ENCODE peak calls at places on chromosomes 2 and 18, in four cellular contexts. W, S, E and N are unnamed samples.

GRCh38 chr2:98656800-98657199 is 48.4 kb downstream of the UNC50 start:
- DNase-seq in S (no peak), E (no peak), W (no peak), N (no peak)

GRCh38 chr2:85011747-85012146 is 40.8 kb downstream of the KCMF1 start:
- DNase-seq in E (no peak), W (peak), S (peak), N (no peak)

GRCh38 chr2:215874418-215874817 is 138.9 kb downstream of the MREG start:
- DNase-seq in S (no peak), E (no peak), W (no peak), N (no peak)

GRCh38 chr2:3480352-3481010 is 38.9 kb downstream of the ADI1 start:
- DNase-seq in W (peak), E (no peak), S (no peak), N (no peak)

GRCh38 chr2:187912956-187913355 is 358.7 kb upstream of the TFPI start:
- DNase-seq in E (no peak), S (no peak), W (no peak), N (no peak)

GRCh38 chr18:11747731-11748130 is 58.7 kb downstream of the GNAL start:
- DNase-seq in W (no peak), E (no peak), S (peak), N (no peak)

GRCh38 chr2:20381457-20381856 is 30.8 kb upstream of the PUM2 start:
- DNase-seq in E (no peak), S (peak), W (peak), N (no peak)

GRCh38 chr2:134453973-134454372 is 200.1 kb downstream of the MGAT5 start:
- DNase-seq in S (no peak), W (no peak), E (no peak), N (no peak)

GRCh38 chr2:160278889-160279196 is 78.8 kb upstream of the ITGB6 start:
- DNase-seq in S (peak), E (no peak), W (peak), N (no peak)

GRCh38 chr18:77088977-77089795 is 43.4 kb downstream of the MBP start:
- DNase-seq in S (no peak), E (no peak), W (no peak), N (peak)

GRCh38 chr2:5664197-5664728 is 27.9 kb upstream of the SOX11 start:
- DNase-seq in E (no peak), W (no peak), S (no peak), N (no peak)

GRCh38 chr2:55133467-55134315 is 83.4 kb upstream of the RTN4 start:
- DNase-seq in S (no peak), W (peak), E (peak), N (no peak)

GRCh38 chr2:217820904-217821303 is 181.9 kb downstream of the TNS1 start:
- DNase-seq in S (no peak), W (no peak), E (no peak), N (no peak)

GRCh38 chr2:144983107-144983506 is 463.2 kb upstream of the ZEB2 start:
- DNase-seq in S (no peak), E (no peak), W (no peak), N (no peak)

DNA sequence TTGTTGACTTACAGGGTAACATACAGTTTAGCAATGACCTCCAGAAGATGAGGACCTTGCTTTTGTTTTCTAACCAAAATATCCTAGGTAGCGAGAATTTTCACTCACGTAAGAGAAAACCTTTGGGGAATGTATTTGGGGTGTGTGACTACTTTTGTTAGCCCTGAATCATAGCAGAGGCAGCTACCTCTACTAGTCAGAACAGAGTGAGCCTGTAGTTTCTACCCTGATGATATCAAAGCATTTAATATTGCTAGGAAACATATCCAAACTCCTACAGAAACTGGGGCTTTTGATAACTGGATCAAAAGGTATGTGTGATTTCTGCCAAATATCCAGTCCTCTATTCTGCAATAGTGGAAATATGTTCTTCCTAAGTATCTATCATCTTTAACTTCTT is 462.6 kb upstream of the ZEB2 start:
- DNase-seq in E (no peak), S (no peak), W (no peak), N (no peak)
- TF ChIP-seq ZBTB33 in E (no peak), S (no peak), W (no peak), N (no peak)

DNA sequence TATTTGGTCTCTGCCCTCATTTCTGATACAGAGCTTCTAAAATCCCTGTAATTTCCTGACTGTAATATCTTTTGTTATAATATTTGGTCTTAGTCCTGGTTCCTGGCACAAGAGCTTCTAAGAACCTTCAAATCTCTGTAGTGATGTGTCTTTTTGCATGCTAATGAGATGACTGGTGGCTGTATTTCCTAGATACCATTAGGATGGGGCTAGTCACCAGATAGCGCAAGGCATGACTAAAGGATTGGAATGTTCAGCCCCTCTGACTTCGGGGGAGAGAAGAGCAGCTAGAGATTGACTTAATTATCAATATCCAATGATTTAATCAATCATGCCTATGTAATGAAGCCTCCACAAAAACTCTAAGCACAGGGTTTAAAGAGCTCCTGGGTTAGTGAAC is 620.8 kb upstream of the ACVR2A start:
- DNase-seq in S (no peak), E (no peak), W (no peak), N (no peak)
- TF ChIP-seq ZBTB33 in S (no peak), E (no peak), W (no peak), N (no peak)

DNA sequence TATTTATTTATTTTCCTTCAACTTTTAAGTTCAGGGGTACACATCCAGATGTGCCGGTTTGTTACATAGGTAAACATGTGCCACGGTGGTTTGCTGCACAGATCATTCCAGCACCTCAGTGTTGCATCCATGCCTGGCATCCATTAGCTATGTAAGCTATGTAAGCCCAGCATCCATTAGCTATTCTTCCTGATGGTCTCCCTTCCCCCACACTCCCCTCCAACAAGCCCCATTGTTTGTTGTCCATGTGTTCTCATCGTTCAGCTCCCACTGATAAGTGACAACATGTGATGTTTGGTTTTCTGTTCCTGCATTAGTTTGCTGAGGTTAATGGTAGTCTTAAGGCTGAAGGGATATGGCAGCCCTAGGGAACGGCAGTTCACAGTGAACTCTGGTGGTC is 203.4 kb downstream of the CTNNA2 start:
- DNase-seq in E (no peak), S (no peak), W (no peak), N (no peak)
- TF ChIP-seq ZBTB33 in E (no peak), S (no peak), W (no peak), N (no peak)

DNA sequence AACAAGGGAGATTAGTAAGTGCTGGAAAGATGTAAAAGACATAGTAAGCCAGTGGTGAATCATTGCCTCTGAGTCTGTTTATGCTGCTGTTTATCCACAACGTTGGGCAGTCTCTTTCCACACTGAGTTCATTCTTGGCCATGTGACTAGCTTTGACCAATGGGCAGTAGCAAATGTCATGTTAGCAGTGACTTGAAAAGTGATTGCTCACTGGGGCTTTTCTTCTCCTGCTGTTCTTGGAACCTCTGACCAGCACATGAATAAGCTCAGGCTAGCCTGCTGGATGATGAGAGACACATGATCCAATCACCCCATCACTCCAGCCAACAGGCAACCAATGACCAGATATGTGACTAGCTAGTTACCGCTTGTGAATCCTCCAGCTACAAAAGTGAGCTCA is 360.4 kb downstream of the SLC4A3 start:
- DNase-seq in E (no peak), W (no peak), S (no peak), N (no peak)
- TF ChIP-seq ZBTB33 in E (no peak), W (no peak), S (no peak), N (no peak)

GRCh38 chr2:47299555-47299954 is 103.4 kb upstream of the MSH2 start:
- DNase-seq in S (no peak), W (no peak), E (peak), N (no peak)
- TF ChIP-seq ZBTB33 in S (no peak), W (no peak), E (no peak), N (no peak)

DNA sequence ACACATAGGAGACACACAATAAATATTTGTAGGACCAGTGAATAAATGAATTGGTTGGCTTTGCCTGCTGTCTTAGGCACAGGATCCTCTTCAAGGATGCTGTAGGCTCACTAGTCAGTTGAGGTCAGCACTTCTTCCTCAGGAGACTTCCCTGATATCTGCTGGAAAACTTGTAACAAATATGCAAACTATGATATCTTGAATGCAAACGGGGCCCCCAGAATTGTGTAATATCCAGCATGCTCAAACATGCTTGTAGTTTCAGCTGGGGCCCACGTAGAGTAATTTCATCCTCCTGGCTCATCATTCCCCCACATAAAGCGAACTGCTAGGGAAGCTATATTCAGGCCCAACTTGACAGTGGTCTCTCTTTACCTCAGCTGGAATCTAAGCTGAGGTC is 43.6 kb downstream of the POLE4 start:
- DNase-seq in E (no peak), S (no peak), W (peak), N (no peak)
- TF ChIP-seq ZBTB33 in E (no peak), S (no peak), W (no peak), N (no peak)

GRCh38 chr2:44479127-44479887 is 117.6 kb downstream of the CAMKMT start:
- DNase-seq in S (peak), W (peak), E (peak), N (peak)
- TF ChIP-seq ZBTB33 in S (no peak), W (no peak), E (no peak), N (no peak)